ENCODE peak calls at places on chromosomes 4 and X, in five cellular contexts. K is A549; T is breast epithelium; S is AG04450; F is CD8-positive, alpha-beta T cell. I is an unnamed sample.

GRCh38 chr4:126592088-126592487 is 1040.7 kb upstream of the INTU start:
- DNase-seq in K (no peak), T (no peak), S (no peak), F (no peak), I (no peak)

GRCh38 chr4:180449395-180449956 is 1793.7 kb upstream of the TENM3 start:
- DNase-seq in K (peak), T (no peak), S (no peak), F (no peak), I (no peak)

GRCh38 chr4:76449824-76450223 is 14.8 kb downstream of the SHROOM3 start:
- DNase-seq in K (no peak), T (no peak), S (no peak), F (no peak), I (no peak)

GRCh38 chr4:121998024-121998423 is 46.2 kb upstream of the TRPC3 start:
- DNase-seq in K (peak), T (no peak), S (no peak), F (no peak), I (no peak)

GRCh38 chr4:65798498-65799127 is 128.3 kb upstream of the EPHA5 start:
- DNase-seq in K (no peak), T (no peak), S (no peak), F (no peak), I (no peak)

GRCh38 chrX:41031256-41031967 is 53.8 kb upstream of the USP9X start:
- DNase-seq in K (no peak), T (no peak), S (no peak), F (no peak), I (no peak)

GRCh38 chr4:168769416-168769815 is 240.6 kb downstream of the CBR4 start:
- DNase-seq in K (peak), T (no peak), S (no peak), F (no peak), I (no peak)

GRCh38 chrX:68829594-68830485 is 1.0 kb downstream of the EFNB1 start:
- DNase-seq in K (peak), T (no peak), S (no peak), F (no peak), I (no peak)

GRCh38 chr4:107721436-107722090 is 1.5 kb upstream of the PAPSS1 start:
- DNase-seq in K (no peak), T (no peak), S (no peak), F (peak), I (peak)

GRCh38 chr4:45662996-45663395 is 460.9 kb downstream of the GABRG1 start:
- DNase-seq in K (no peak), T (no peak), S (no peak), F (no peak), I (no peak)

GRCh38 chr4:92305878-92306520 is 2.2 kb downstream of the GRID2 start:
- DNase-seq in K (no peak), T (no peak), S (no peak), F (no peak), I (no peak)

GRCh38 chrX:78945186-78945912 is at the start of gene P2RY10:
- DNase-seq in K (no peak), T (no peak), S (no peak), F (peak), I (peak)

GRCh38 chr4:94457692-94458106 is 6.0 kb downstream of the PDLIM5 start:
- DNase-seq in K (no peak), T (no peak), S (no peak), F (no peak), I (no peak)

GRCh38 chrX:47662144-47662657 is 3.2 kb upstream of the UXT start:
- DNase-seq in K (peak), T (no peak), S (peak), F (no peak), I (no peak)

GRCh38 chr4:73891739-73892405 is 22.7 kb downstream of the CXCL1 start:
- DNase-seq in K (peak), T (no peak), S (peak), F (no peak), I (no peak)

GRCh38 chrX:103877571-103877970 is 45.5 kb upstream of the RAB9B start:
- DNase-seq in K (no peak), T (no peak), S (no peak), F (no peak), I (no peak)

GRCh38 chr4:42865572-42866189 is 26.8 kb upstream of the GRXCR1 start:
- DNase-seq in K (peak), T (no peak), S (no peak), F (peak), I (peak)

GRCh38 chr4:189385098-189385497 is 555.6 kb upstream of the FRG1 start:
- DNase-seq in K (no peak), T (no peak), S (no peak), F (no peak), I (no peak)

GRCh38 chrX:1584237-1585011 is 7.0 kb upstream of the AKAP17A start:
- DNase-seq in K (no peak), T (no peak), S (no peak), F (no peak), I (no peak)
- H3K27ac ChIP-seq in K (no peak), T (no peak), S (no peak), F (no peak), I (no peak)

GRCh38 chr4:132230025-132230424 is 919.1 kb upstream of the PCDH10 start:
- DNase-seq in K (no peak), T (no peak), S (no peak), F (no peak), I (no peak)

GRCh38 chr4:132228676-132229075 is 920.4 kb upstream of the PCDH10 start:
- DNase-seq in K (no peak), T (no peak), S (no peak), F (no peak), I (no peak)

GRCh38 chr4:132227349-132228165 is 921.5 kb upstream of the PCDH10 start:
- DNase-seq in K (peak), T (no peak), S (no peak), F (no peak), I (no peak)
- TF ChIP-seq CTCF in K (peak), T (no peak), S (peak), F (no peak), I (no peak)

GRCh38 chrX:27309406-27309805 is 153.7 kb downstream of the PPP4R3C start:
- DNase-seq in K (no peak), T (no peak), S (no peak), F (no peak), I (no peak)
- H3K27ac ChIP-seq in K (no peak), T (no peak), S (no peak), F (no peak), I (no peak)

GRCh38 chrX:114580336-114580735 is 3.5 kb upstream of the HTR2C start:
- DNase-seq in K (peak), T (no peak), S (no peak), F (no peak), I (no peak)
- TF ChIP-seq CTCF in K (no peak), T (no peak), S (no peak), F (no peak), I (no peak)

GRCh38 chr4:142373610-142374009 is 472.5 kb downstream of the INPP4B start:
- DNase-seq in K (no peak), T (no peak), S (no peak), F (no peak), I (no peak)
- H3K27ac ChIP-seq in K (no peak), T (no peak), S (no peak), F (no peak), I (no peak)

DNA sequence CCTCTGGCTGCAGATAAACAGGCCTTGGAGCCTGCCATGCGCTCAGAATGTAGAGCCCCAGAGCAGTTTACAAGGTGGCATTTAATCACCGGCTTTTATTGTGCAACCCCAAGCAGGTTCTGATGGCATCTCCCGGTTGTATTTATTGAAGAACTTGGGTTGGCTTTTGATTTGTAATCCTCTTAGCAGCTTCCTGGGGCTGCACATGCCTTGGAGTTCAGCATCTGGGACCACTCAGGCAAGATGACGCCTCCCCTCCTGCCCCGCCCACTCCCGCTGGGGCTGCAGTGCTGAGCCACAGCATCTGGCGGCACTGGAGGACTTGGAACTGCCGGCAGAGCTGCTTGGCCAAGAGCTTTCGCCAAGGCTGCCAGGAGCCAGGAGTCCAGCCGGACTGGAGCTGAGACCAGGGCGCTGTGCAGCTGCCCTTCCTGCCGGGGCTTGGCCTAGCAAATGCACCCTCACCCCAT is 5.3 kb downstream of the HTRA3 start:
- DNase-seq in K (no peak), T (peak), S (peak), F (no peak), I (no peak)
- TF ChIP-seq CTCF in K (no peak), T (no peak), S (peak), F (no peak), I (no peak)

GRCh38 chr4:98694076-98694475 is 35.7 kb upstream of the TSPAN5 start:
- DNase-seq in K (no peak), T (no peak), S (no peak), F (no peak), I (no peak)

GRCh38 chr4:98692411-98692810 is 34.0 kb upstream of the TSPAN5 start:
- DNase-seq in K (no peak), T (no peak), S (no peak), F (no peak), I (no peak)

GRCh38 chr4:98689507-98690174 is 31.2 kb upstream of the TSPAN5 start:
- DNase-seq in K (no peak), T (no peak), S (no peak), F (no peak), I (no peak)

GRCh38 chr4:98688416-98689290 is 30.2 kb upstream of the TSPAN5 start:
- DNase-seq in K (peak), T (no peak), S (peak), F (no peak), I (no peak)

DNA sequence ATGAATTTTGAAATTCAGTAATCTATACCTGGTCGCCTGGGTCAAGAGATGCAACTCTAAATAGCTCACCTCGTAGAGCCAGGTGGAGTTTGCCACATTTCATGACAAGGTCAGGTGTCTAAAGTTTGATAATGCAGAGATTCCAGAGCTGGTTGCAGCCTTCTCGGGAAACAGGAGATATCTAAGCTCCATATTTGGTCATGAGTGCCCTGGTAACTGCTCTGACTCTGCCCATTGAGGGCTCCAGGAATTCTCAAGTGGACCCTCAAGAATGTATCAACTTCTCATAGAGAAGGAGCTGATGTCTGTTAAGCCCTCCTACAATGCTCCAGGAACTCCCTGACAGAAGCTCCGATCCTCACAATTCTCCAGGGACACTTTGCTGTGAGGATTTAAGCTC is 33.2 kb upstream of the TSPAN5 start:
- DNase-seq in K (no peak), T (no peak), S (no peak), F (no peak), I (no peak)
- H3K27ac ChIP-seq in K (no peak), T (no peak), S (no peak), F (no peak), I (no peak)

GRCh38 chr4:90292438-90292837 is 165.2 kb downstream of the CCSER1 start:
- DNase-seq in K (no peak), T (no peak), S (no peak), F (no peak), I (no peak)
- TF ChIP-seq CTCF in K (no peak), T (no peak), S (no peak), F (no peak), I (no peak)

GRCh38 chrX:148540114-148540513 is 39.7 kb downstream of the AFF2 start:
- DNase-seq in K (no peak), T (no peak), S (no peak), F (no peak), I (no peak)
- H3K27ac ChIP-seq in K (no peak), T (no peak), S (no peak), F (no peak), I (no peak)

GRCh38 chr4:134650461-134650860 is 448.9 kb upstream of the PABPC4L start:
- DNase-seq in K (no peak), T (no peak), S (no peak), F (no peak), I (no peak)
- TF ChIP-seq CTCF in K (no peak), T (no peak), S (no peak), F (no peak), I (no peak)